ENCODE peak calls at places on chromosomes 1 and 21, in six cellular contexts. One of them, this sample, is unnamed.

GRCh38 chr1:10957151-10957550 is 55.3 kb upstream of the TARDBP start:
- DNase-seq in IMR-90: no peak
- DNase-seq in ovary: no peak
- DNase-seq in spleen: no peak
- DNase-seq in stomach: no peak
- DNase-seq in tibial nerve: no peak
- DNase-seq in this sample: no peak

GRCh38 chr1:200891774-200892157 is 2.9 kb upstream of the INAVA start:
- DNase-seq in spleen: peak; percentile 53
- DNase-seq in ovary: no peak
- DNase-seq in IMR-90: no peak
- DNase-seq in tibial nerve: no peak
- DNase-seq in stomach: no peak
- DNase-seq in this sample: peak; percentile 40

GRCh38 chr1:183807549-183808168 is 2.7 kb downstream of the RGL1 start:
- DNase-seq in spleen: no peak
- DNase-seq in IMR-90: peak; percentile 87
- DNase-seq in ovary: no peak
- DNase-seq in tibial nerve: no peak
- DNase-seq in stomach: no peak
- DNase-seq in this sample: peak; percentile 74

GRCh38 chr1:184156521-184157395 is 105.2 kb downstream of the TSEN15 start:
- DNase-seq in IMR-90: no peak
- DNase-seq in tibial nerve: no peak
- DNase-seq in ovary: no peak
- DNase-seq in stomach: no peak
- DNase-seq in spleen: no peak
- DNase-seq in this sample: no peak

GRCh38 chr1:177848577-177848976 is 121.3 kb downstream of the SEC16B start:
- DNase-seq in spleen: no peak
- DNase-seq in stomach: no peak
- DNase-seq in ovary: no peak
- DNase-seq in tibial nerve: no peak
- DNase-seq in IMR-90: peak; percentile 62
- DNase-seq in this sample: no peak

GRCh38 chr1:158058339-158059025 is 65.0 kb downstream of the KIRREL1 start:
- DNase-seq in spleen: peak; percentile 38
- DNase-seq in ovary: no peak
- DNase-seq in stomach: no peak
- DNase-seq in tibial nerve: no peak
- DNase-seq in IMR-90: no peak
- DNase-seq in this sample: no peak

GRCh38 chr21:30717105-30717504 is 1.5 kb downstream of the KRTAP21-3 start:
- DNase-seq in ovary: no peak
- DNase-seq in tibial nerve: no peak
- DNase-seq in spleen: no peak
- DNase-seq in IMR-90: no peak
- DNase-seq in stomach: no peak
- DNase-seq in this sample: no peak

GRCh38 chr1:16173447-16174260 is 17.8 kb upstream of the EPHA2 start:
- DNase-seq in spleen: no peak
- DNase-seq in tibial nerve: no peak
- DNase-seq in ovary: no peak
- DNase-seq in stomach: peak; percentile 84
- DNase-seq in IMR-90: peak; percentile 50
- DNase-seq in this sample: no peak

GRCh38 chr1:161020573-161021167 is at the start of gene F11R:
- DNase-seq in ovary: peak; percentile 57
- DNase-seq in IMR-90: no peak
- DNase-seq in tibial nerve: no peak
- DNase-seq in spleen: peak; percentile 87
- DNase-seq in stomach: peak; percentile 60
- DNase-seq in this sample: no peak

GRCh38 chr1:14165289-14165867 is 433.1 kb upstream of the KAZN start:
- DNase-seq in spleen: no peak
- DNase-seq in tibial nerve: no peak
- DNase-seq in stomach: no peak
- DNase-seq in IMR-90: no peak
- DNase-seq in ovary: no peak
- DNase-seq in this sample: no peak

GRCh38 chr1:45282346-45282745 is 44.3 kb upstream of the HPDL start:
- DNase-seq in tibial nerve: no peak
- DNase-seq in stomach: no peak
- DNase-seq in ovary: no peak
- DNase-seq in spleen: no peak
- DNase-seq in IMR-90: peak; percentile 7
- DNase-seq in this sample: no peak

GRCh38 chr1:19165501-19165900 is 44.6 kb downstream of the UBR4 start:
- DNase-seq in IMR-90: no peak
- DNase-seq in ovary: no peak
- DNase-seq in tibial nerve: no peak
- DNase-seq in spleen: no peak
- DNase-seq in stomach: no peak
- DNase-seq in this sample: no peak

GRCh38 chr1:227318852-227319607 is 738 bp upstream of the CDC42BPA start:
- DNase-seq in ovary: peak; percentile 57
- DNase-seq in spleen: no peak
- DNase-seq in stomach: peak; percentile 38
- DNase-seq in IMR-90: peak; percentile 56
- DNase-seq in tibial nerve: peak; percentile 49
- DNase-seq in this sample: peak; percentile 76

GRCh38 chr1:151547119-151547899 is 7.2 kb downstream of the TUFT1 start:
- DNase-seq in ovary: no peak
- DNase-seq in tibial nerve: peak; percentile 22
- DNase-seq in spleen: no peak
- DNase-seq in IMR-90: peak; percentile 93
- DNase-seq in stomach: peak; percentile 65
- DNase-seq in this sample: peak; percentile 82

GRCh38 chr21:45055861-45056260 is 18.5 kb upstream of the ADARB1 start:
- DNase-seq in stomach: no peak
- DNase-seq in IMR-90: peak; percentile 47
- DNase-seq in spleen: no peak
- DNase-seq in ovary: no peak
- DNase-seq in tibial nerve: no peak
- DNase-seq in this sample: no peak

GRCh38 chr1:150613061-150613920 is 16.1 kb downstream of the ENSA start:
- DNase-seq in ovary: no peak
- DNase-seq in stomach: no peak
- DNase-seq in tibial nerve: peak; percentile 43
- DNase-seq in IMR-90: peak; percentile 98
- DNase-seq in spleen: no peak
- DNase-seq in this sample: no peak

GRCh38 chr1:200625381-200625824 is 4.9 kb upstream of the KIF14 start:
- DNase-seq in ovary: no peak
- DNase-seq in tibial nerve: no peak
- DNase-seq in stomach: no peak
- DNase-seq in IMR-90: peak; percentile 56
- DNase-seq in spleen: no peak
- DNase-seq in this sample: no peak

GRCh38 chr1:153801028-153801625 is 25.9 kb downstream of the SLC27A3 start:
- DNase-seq in ovary: no peak
- DNase-seq in tibial nerve: no peak
- DNase-seq in spleen: no peak
- DNase-seq in stomach: no peak
- DNase-seq in IMR-90: no peak
- DNase-seq in this sample: no peak

GRCh38 chr21:34201441-34201838 is 128.1 kb downstream of the MRPS6 start:
- DNase-seq in tibial nerve: no peak
- DNase-seq in IMR-90: no peak
- DNase-seq in spleen: no peak
- DNase-seq in ovary: no peak
- DNase-seq in stomach: no peak
- DNase-seq in this sample: no peak

GRCh38 chr1:26081267-26082019 is 14.0 kb upstream of the TRIM63 start:
- DNase-seq in stomach: no peak
- DNase-seq in tibial nerve: no peak
- DNase-seq in spleen: no peak
- DNase-seq in IMR-90: no peak
- DNase-seq in ovary: no peak
- DNase-seq in this sample: no peak
- TF ChIP-seq POLR2A in stomach: no peak
- TF ChIP-seq POLR2A in tibial nerve: no peak
- TF ChIP-seq POLR2A in spleen: no peak
- TF ChIP-seq POLR2A in IMR-90: no peak
- TF ChIP-seq POLR2A in ovary: no peak
- TF ChIP-seq POLR2A in this sample: no peak

GRCh38 chr1:64080947-64081562 is 122.4 kb upstream of the UBE2U start:
- DNase-seq in stomach: no peak
- DNase-seq in IMR-90: peak; percentile 61
- DNase-seq in tibial nerve: no peak
- DNase-seq in ovary: no peak
- DNase-seq in spleen: no peak
- DNase-seq in this sample: no peak

GRCh38 chr1:64087768-64088167 is 115.7 kb upstream of the UBE2U start:
- DNase-seq in ovary: no peak
- DNase-seq in spleen: no peak
- DNase-seq in stomach: no peak
- DNase-seq in IMR-90: peak; percentile 84
- DNase-seq in tibial nerve: no peak
- DNase-seq in this sample: no peak

GRCh38 chr1:64082459-64082858 is 121.0 kb upstream of the UBE2U start:
- DNase-seq in IMR-90: peak; percentile 61
- DNase-seq in tibial nerve: no peak
- DNase-seq in stomach: no peak
- DNase-seq in spleen: no peak
- DNase-seq in ovary: no peak
- DNase-seq in this sample: no peak

GRCh38 chr1:64090436-64090835 is 113.0 kb upstream of the UBE2U start:
- DNase-seq in stomach: no peak
- DNase-seq in spleen: no peak
- DNase-seq in ovary: no peak
- DNase-seq in tibial nerve: no peak
- DNase-seq in IMR-90: no peak
- DNase-seq in this sample: no peak

GRCh38 chr1:64084451-64084850 is 119.0 kb upstream of the UBE2U start:
- DNase-seq in IMR-90: no peak
- DNase-seq in ovary: no peak
- DNase-seq in stomach: no peak
- DNase-seq in spleen: no peak
- DNase-seq in tibial nerve: no peak
- DNase-seq in this sample: no peak
- H3K4me1 ChIP-seq in IMR-90: peaks cover 2% of the 10 kb centered on the region
- H3K4me1 ChIP-seq in ovary: no peaks in the 10 kb centered on the region
- H3K4me1 ChIP-seq in stomach: peaks cover 22% of the 10 kb centered on the region
- H3K4me1 ChIP-seq in spleen: no peaks in the 10 kb centered on the region
- H3K4me1 ChIP-seq in tibial nerve: no peaks in the 10 kb centered on the region
- H3K4me1 ChIP-seq in this sample: peaks cover 36% of the 10 kb centered on the region

DNA sequence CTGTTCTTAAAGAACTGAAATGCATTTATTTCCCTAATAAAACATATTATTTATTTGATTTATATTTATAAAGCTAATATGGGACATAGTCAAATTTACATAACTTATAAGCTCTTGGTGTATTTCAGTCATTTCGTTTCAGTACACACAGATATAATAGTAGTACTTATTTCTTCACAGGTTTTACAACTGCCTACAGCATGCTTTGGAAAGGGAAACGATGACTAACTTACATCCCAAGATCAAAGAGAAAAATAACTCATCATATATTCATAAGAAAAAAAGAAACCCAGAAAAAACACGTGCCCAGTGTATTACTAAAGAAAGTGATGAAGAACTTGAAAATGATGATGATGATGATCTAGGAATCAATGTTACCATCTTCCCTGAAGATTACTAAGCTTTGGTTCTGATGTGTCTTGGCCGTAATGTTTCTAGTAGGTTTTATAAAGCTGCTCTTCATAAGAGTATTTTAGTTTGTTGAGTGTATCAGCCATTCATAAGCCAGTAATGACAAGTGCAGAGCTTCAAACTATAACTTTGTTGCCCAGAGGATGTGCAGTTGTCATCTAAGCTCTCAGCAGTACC is 30.9 kb downstream of the TYW3 start:
- DNase-seq in ovary: no peak
- DNase-seq in IMR-90: peak; percentile 5
- DNase-seq in spleen: no peak
- DNase-seq in tibial nerve: no peak
- DNase-seq in stomach: no peak
- DNase-seq in this sample: no peak
- H3K36me3 ChIP-seq in ovary: no peaks in the 10 kb centered on the region
- H3K36me3 ChIP-seq in IMR-90: peaks cover 9% of the 10 kb centered on the region
- H3K36me3 ChIP-seq in spleen: peaks cover 73% of the 10 kb centered on the region
- H3K36me3 ChIP-seq in tibial nerve: peaks cover 2% of the 10 kb centered on the region
- H3K36me3 ChIP-seq in stomach: peaks cover 53% of the 10 kb centered on the region
- H3K36me3 ChIP-seq in this sample: peaks cover 66% of the 10 kb centered on the region

GRCh38 chr1:181587870-181588438 is 104.6 kb downstream of the CACNA1E start:
- DNase-seq in ovary: no peak
- DNase-seq in tibial nerve: no peak
- DNase-seq in stomach: no peak
- DNase-seq in IMR-90: no peak
- DNase-seq in spleen: no peak
- DNase-seq in this sample: no peak
- TF ChIP-seq POLR2A in ovary: no peak
- TF ChIP-seq POLR2A in tibial nerve: no peak
- TF ChIP-seq POLR2A in stomach: no peak
- TF ChIP-seq POLR2A in IMR-90: no peak
- TF ChIP-seq POLR2A in spleen: no peak
- TF ChIP-seq POLR2A in this sample: no peak

This sample was measured in sigmoid colon.